ENCODE peak calls at places on chromosomes 4 and X, in ten cellular contexts. One of them, this sample, is unnamed.

GRCh38 chrX:119516157-119516702 is 48.0 kb downstream of the SLC25A5 start:
- DNase-seq in activated naive CD8-positive, alpha-beta T cell treated with anti-CD3 and anti-CD28 coated beads for 36 hours: peak; percentile 5
- DNase-seq in mesenchymal stem cell: peak; percentile 70
- DNase-seq in immature natural killer cell: peak; percentile 53
- DNase-seq in GM20000: peak; percentile 67
- DNase-seq in glutamatergic neuron: no peak
- DNase-seq in CD4-positive, alpha-beta T cell: no peak
- DNase-seq in neural crest cell: peak; percentile 20
- DNase-seq in naive thymus-derived CD8-positive, alpha-beta T cell: peak; percentile 63
- DNase-seq in frontal cortex: peak; percentile 46
- DNase-seq in this sample: peak; percentile 69

GRCh38 chr4:107069049-107069448 is 32.9 kb upstream of the DKK2 start:
- DNase-seq in activated naive CD8-positive, alpha-beta T cell treated with anti-CD3 and anti-CD28 coated beads for 36 hours: no peak
- DNase-seq in mesenchymal stem cell: no peak
- DNase-seq in immature natural killer cell: no peak
- DNase-seq in GM20000: no peak
- DNase-seq in glutamatergic neuron: no peak
- DNase-seq in CD4-positive, alpha-beta T cell: no peak
- DNase-seq in neural crest cell: no peak
- DNase-seq in naive thymus-derived CD8-positive, alpha-beta T cell: no peak
- DNase-seq in frontal cortex: no peak
- DNase-seq in this sample: no peak

GRCh38 chr4:100895572-100896197 is 377.9 kb upstream of the EMCN start:
- DNase-seq in activated naive CD8-positive, alpha-beta T cell treated with anti-CD3 and anti-CD28 coated beads for 36 hours: no peak
- DNase-seq in mesenchymal stem cell: peak; percentile 18
- DNase-seq in immature natural killer cell: peak; percentile 11
- DNase-seq in GM20000: peak; percentile 28
- DNase-seq in glutamatergic neuron: no peak
- DNase-seq in CD4-positive, alpha-beta T cell: no peak
- DNase-seq in neural crest cell: no peak
- DNase-seq in naive thymus-derived CD8-positive, alpha-beta T cell: no peak
- DNase-seq in frontal cortex: no peak
- DNase-seq in this sample: peak; percentile 6

GRCh38 chr4:51831133-51831532 is 11.8 kb upstream of the DCUN1D4 start:
- DNase-seq in activated naive CD8-positive, alpha-beta T cell treated with anti-CD3 and anti-CD28 coated beads for 36 hours: peak; percentile 51
- DNase-seq in mesenchymal stem cell: peak; percentile 57
- DNase-seq in immature natural killer cell: peak; percentile 43
- DNase-seq in GM20000: peak; percentile 38
- DNase-seq in glutamatergic neuron: peak; percentile 75
- DNase-seq in CD4-positive, alpha-beta T cell: peak; percentile 74
- DNase-seq in neural crest cell: peak; percentile 33
- DNase-seq in naive thymus-derived CD8-positive, alpha-beta T cell: peak; percentile 85
- DNase-seq in frontal cortex: no peak
- DNase-seq in this sample: peak; percentile 49

GRCh38 chr4:149752729-149753128 is 62.9 kb downstream of the IQCM start:
- DNase-seq in activated naive CD8-positive, alpha-beta T cell treated with anti-CD3 and anti-CD28 coated beads for 36 hours: no peak
- DNase-seq in mesenchymal stem cell: no peak
- DNase-seq in immature natural killer cell: no peak
- DNase-seq in GM20000: no peak
- DNase-seq in glutamatergic neuron: no peak
- DNase-seq in CD4-positive, alpha-beta T cell: no peak
- DNase-seq in neural crest cell: no peak
- DNase-seq in naive thymus-derived CD8-positive, alpha-beta T cell: no peak
- DNase-seq in frontal cortex: no peak
- DNase-seq in this sample: no peak

GRCh38 chrX:40091691-40092421 is 5.9 kb downstream of the BCOR start:
- DNase-seq in activated naive CD8-positive, alpha-beta T cell treated with anti-CD3 and anti-CD28 coated beads for 36 hours: no peak
- DNase-seq in mesenchymal stem cell: no peak
- DNase-seq in immature natural killer cell: no peak
- DNase-seq in GM20000: no peak
- DNase-seq in glutamatergic neuron: no peak
- DNase-seq in CD4-positive, alpha-beta T cell: no peak
- DNase-seq in neural crest cell: no peak
- DNase-seq in naive thymus-derived CD8-positive, alpha-beta T cell: no peak
- DNase-seq in frontal cortex: no peak
- DNase-seq in this sample: no peak

GRCh38 chr4:4948370-4948769 is 70.9 kb downstream of the CYTL1 start:
- DNase-seq in activated naive CD8-positive, alpha-beta T cell treated with anti-CD3 and anti-CD28 coated beads for 36 hours: no peak
- DNase-seq in mesenchymal stem cell: no peak
- DNase-seq in immature natural killer cell: no peak
- DNase-seq in GM20000: no peak
- DNase-seq in glutamatergic neuron: no peak
- DNase-seq in CD4-positive, alpha-beta T cell: no peak
- DNase-seq in neural crest cell: no peak
- DNase-seq in naive thymus-derived CD8-positive, alpha-beta T cell: no peak
- DNase-seq in frontal cortex: no peak
- DNase-seq in this sample: no peak

GRCh38 chr4:3637326-3638016 is 105.2 kb upstream of the LRPAP1 start:
- DNase-seq in activated naive CD8-positive, alpha-beta T cell treated with anti-CD3 and anti-CD28 coated beads for 36 hours: no peak
- DNase-seq in mesenchymal stem cell: no peak
- DNase-seq in immature natural killer cell: no peak
- DNase-seq in GM20000: no peak
- DNase-seq in glutamatergic neuron: no peak
- DNase-seq in CD4-positive, alpha-beta T cell: no peak
- DNase-seq in neural crest cell: no peak
- DNase-seq in naive thymus-derived CD8-positive, alpha-beta T cell: peak; percentile 15
- DNase-seq in frontal cortex: no peak
- DNase-seq in this sample: no peak

GRCh38 chr4:73897380-73898136 is 28.4 kb downstream of the CXCL1 start:
- DNase-seq in activated naive CD8-positive, alpha-beta T cell treated with anti-CD3 and anti-CD28 coated beads for 36 hours: no peak
- DNase-seq in mesenchymal stem cell: no peak
- DNase-seq in immature natural killer cell: no peak
- DNase-seq in GM20000: no peak
- DNase-seq in glutamatergic neuron: no peak
- DNase-seq in CD4-positive, alpha-beta T cell: no peak
- DNase-seq in neural crest cell: no peak
- DNase-seq in naive thymus-derived CD8-positive, alpha-beta T cell: no peak
- DNase-seq in frontal cortex: no peak
- DNase-seq in this sample: no peak

This sample was measured in AG08396.